ENCODE peak calls at places on chromosomes 4 and X, in nine cellular contexts. F, U, E, J, P, L, C, V and G are unnamed samples.

GRCh38 chrX:53714580-53715335 is 28.2 kb upstream of the HUWE1 start:
- DNase-seq in U (no peak), C (peak; percentile 4), J (no peak), F (no peak), L (peak; percentile 8), V (peak; percentile 62), E (peak; percentile 38), P (peak; percentile 70), G (peak; percentile 58)

GRCh38 chr4:87843936-87844335 is 11.2 kb downstream of the MEPE start:
- DNase-seq in V (no peak), C (no peak), J (no peak), F (no peak), U (peak; percentile 33), E (no peak), P (peak; percentile 50), L (peak; percentile 52), G (no peak)

GRCh38 chr4:121147923-121148443 is 16.1 kb downstream of the TNIP3 start:
- DNase-seq in U (no peak), V (no peak), E (no peak), P (no peak), J (no peak), F (no peak), L (no peak), C (no peak), G (no peak)

GRCh38 chr4:74453846-74454742 is 9.2 kb downstream of the AREG start:
- DNase-seq in J (no peak), L (no peak), E (no peak), P (no peak), F (no peak), C (no peak), V (no peak), U (no peak), G (no peak)

GRCh38 chr4:184343400-184344177 is 125.9 kb upstream of the ENPP6 start:
- DNase-seq in U (peak; percentile 63), J (peak; percentile 85), C (peak; percentile 6), V (peak; percentile 71), F (peak; percentile 65), L (peak; percentile 87), E (peak; percentile 60), P (peak; percentile 88), G (peak; percentile 82)

GRCh38 chrX:137031517-137032377 is 2.0 kb downstream of the GPR101 start:
- DNase-seq in U (peak; percentile 5), V (no peak), L (peak; percentile 7), P (no peak), C (no peak), E (no peak), J (no peak), F (no peak), G (no peak)

GRCh38 chr4:176005766-176006165 is 59.9 kb upstream of the WDR17 start:
- DNase-seq in U (no peak), L (no peak), F (no peak), E (no peak), J (no peak), C (no peak), V (no peak), P (no peak), G (no peak)

GRCh38 chr4:154928640-154929257 is 147.7 kb downstream of the RBM46 start:
- DNase-seq in F (no peak), C (peak; percentile 43), P (no peak), L (peak; percentile 21), V (no peak), U (peak; percentile 45), E (no peak), J (no peak), G (peak; percentile 58)

GRCh38 chr4:6420972-6421371 is 51.4 kb downstream of the PPP2R2C start:
- DNase-seq in J (no peak), E (no peak), P (no peak), V (no peak), U (no peak), F (no peak), L (no peak), C (no peak), G (no peak)

GRCh38 chrX:31209005-31209612 is 137.3 kb upstream of the FTHL17 start:
- DNase-seq in J (no peak), F (no peak), U (no peak), P (no peak), E (no peak), C (no peak), V (no peak), L (peak; percentile 83), G (no peak)

GRCh38 chr4:87076690-87077358 is 142.0 kb downstream of the AFF1 start:
- DNase-seq in L (no peak), P (no peak), E (no peak), C (no peak), F (no peak), U (no peak), J (no peak), V (peak; percentile 44), G (no peak)

GRCh38 chrX:6910218-6910617 is 237.3 kb upstream of the STS start:
- DNase-seq in J (no peak), C (no peak), U (no peak), L (no peak), E (no peak), F (no peak), V (no peak), P (no peak), G (no peak)

DNA sequence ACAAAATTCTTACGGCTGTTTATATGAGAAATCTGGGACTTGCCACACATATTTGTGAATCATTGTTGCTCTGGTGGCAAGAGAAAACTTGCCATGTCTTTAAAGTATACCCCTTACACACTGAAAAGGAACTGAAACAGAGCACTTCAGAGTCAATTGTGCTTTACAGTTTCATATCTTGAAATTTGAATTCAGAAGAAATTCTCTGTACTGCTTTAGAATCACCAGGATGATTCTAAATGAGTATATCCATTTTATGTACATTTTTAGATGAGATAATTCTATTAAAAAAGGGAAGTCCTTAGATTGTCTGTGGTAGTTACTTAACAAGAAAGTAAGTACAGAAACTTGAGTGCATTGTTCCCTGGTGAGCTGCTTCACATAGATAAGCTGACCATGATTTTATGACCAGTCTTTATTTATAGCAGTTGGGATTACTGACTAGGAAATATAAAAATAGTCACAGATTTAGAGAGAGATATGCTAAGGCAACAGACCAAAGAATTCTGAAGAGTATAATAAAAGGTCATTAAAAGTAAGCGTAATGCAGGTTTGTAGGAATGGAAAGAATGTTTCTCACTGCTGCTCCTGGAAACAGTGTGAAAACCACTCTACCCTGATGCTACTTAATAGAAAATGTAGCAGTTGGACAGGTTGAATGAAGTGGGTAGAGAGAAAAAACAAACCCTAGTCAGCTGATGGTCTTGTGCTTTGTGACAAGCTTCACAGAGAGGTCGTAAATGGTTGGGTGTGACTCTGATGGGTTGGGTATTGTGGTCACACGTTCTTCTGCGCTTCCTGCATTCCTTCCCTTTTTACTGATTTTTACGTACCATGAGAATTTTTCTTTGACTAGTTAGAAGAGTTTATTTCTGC is 41.0 kb downstream of the FNIP2 start:
- DNase-seq in L (peak; percentile 92), J (no peak), E (no peak), V (peak; percentile 58), F (no peak), U (peak; percentile 52), C (peak; percentile 6), P (peak; percentile 62), G (peak; percentile 46)
- TF ChIP-seq POLR2A in L (no peak), J (no peak), E (no peak), V (peak; percentile 13), F (no peak), U (no peak), C (no peak), P (no peak), G (no peak)

GRCh38 chr4:152304220-152304619 is 231.7 kb downstream of the FBXW7 start:
- DNase-seq in P (no peak), C (no peak), L (no peak), F (no peak), E (no peak), U (no peak), J (no peak), V (no peak), G (no peak)

GRCh38 chr4:152299553-152299952 is 236.3 kb downstream of the FBXW7 start:
- DNase-seq in V (no peak), C (no peak), L (no peak), F (no peak), E (no peak), P (no peak), J (no peak), U (no peak), G (no peak)

DNA sequence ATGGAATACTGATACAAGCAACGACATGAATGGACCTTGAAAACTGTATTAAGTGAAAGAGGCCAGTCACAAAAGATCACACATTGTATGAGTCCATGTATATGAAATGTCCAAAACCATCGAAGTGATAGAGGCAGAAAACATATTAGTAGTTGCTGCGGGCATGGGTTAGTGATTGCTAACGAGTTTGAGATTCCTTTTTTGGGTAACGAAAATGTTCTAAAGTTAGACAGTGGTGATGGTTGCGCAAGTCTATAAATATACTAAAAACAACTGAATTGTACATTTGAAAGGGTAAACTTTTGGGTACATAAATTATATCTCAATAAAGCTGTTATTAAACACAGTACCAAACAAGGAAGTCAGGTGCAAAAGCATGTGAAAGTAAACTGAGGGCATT is 234.5 kb downstream of the FBXW7 start:
- DNase-seq in F (no peak), E (no peak), C (no peak), J (no peak), U (no peak), V (no peak), L (no peak), P (no peak), G (no peak)
- H3K9me3 ChIP-seq in F (no peaks in the 10 kb centered on the region), E (no peaks in the 10 kb centered on the region), C (no peaks in the 10 kb centered on the region), J (no peaks in the 10 kb centered on the region), U (no peaks in the 10 kb centered on the region), V (no peaks in the 10 kb centered on the region), L (no peaks in the 10 kb centered on the region), P (no peaks in the 10 kb centered on the region), G (no peaks in the 10 kb centered on the region)

GRCh38 chr4:37977471-37978452 is 17.6 kb downstream of the PTTG2 start:
- DNase-seq in J (peak; percentile 83), L (peak; percentile 69), V (peak; percentile 38), E (peak; percentile 74), U (peak; percentile 61), F (peak; percentile 75), C (peak; percentile 26), P (peak; percentile 85), G (peak; percentile 80)
- TF ChIP-seq POLR2A in J (no peak), L (no peak), V (no peak), E (no peak), U (no peak), F (peak; percentile 10), C (no peak), P (peak; percentile 53), G (no peak)

GRCh38 chr4:40327340-40327739 is 7.8 kb upstream of the CHRNA9 start:
- DNase-seq in U (no peak), E (no peak), J (no peak), V (no peak), C (no peak), P (peak; percentile 62), L (no peak), F (no peak), G (no peak)

GRCh38 chr4:40328383-40328782 is 6.8 kb upstream of the CHRNA9 start:
- DNase-seq in E (no peak), C (no peak), P (no peak), U (no peak), L (no peak), J (no peak), F (no peak), V (no peak), G (no peak)

GRCh38 chr4:40323866-40324265 is 11.3 kb upstream of the CHRNA9 start:
- DNase-seq in F (no peak), E (no peak), V (no peak), U (no peak), C (no peak), L (no peak), J (no peak), P (no peak), G (no peak)

GRCh38 chr4:40322853-40323252 is 12.3 kb upstream of the CHRNA9 start:
- DNase-seq in E (no peak), V (no peak), L (no peak), U (peak; percentile 30), F (no peak), J (no peak), C (no peak), P (no peak), G (no peak)

GRCh38 chr4:40325406-40326019 is 9.6 kb upstream of the CHRNA9 start:
- DNase-seq in U (peak; percentile 73), C (peak; percentile 58), P (peak; percentile 51), J (no peak), V (peak; percentile 32), L (peak; percentile 73), F (peak; percentile 53), E (peak; percentile 53), G (peak; percentile 66)
- H3K9me3 ChIP-seq in U (no peaks in the 10 kb centered on the region), C (no peaks in the 10 kb centered on the region), P (no peaks in the 10 kb centered on the region), J (no peaks in the 10 kb centered on the region), V (no peaks in the 10 kb centered on the region), L (no peaks in the 10 kb centered on the region), F (no peaks in the 10 kb centered on the region), E (no peaks in the 10 kb centered on the region), G (no peaks in the 10 kb centered on the region)